ENCODE peak calls at places on chromosomes 12 and 14, in eight cellular contexts. One of them, this sample, is unnamed. For H3K27me3, the result is how much of the 10 kb centered on the place peaks cover.

GRCh38 chr14:24634158-24634557 is at the start of gene GZMB:
- DNase-seq in prostate gland: no peak
- DNase-seq in sigmoid colon: no peak
- DNase-seq in right lobe of liver: no peak
- DNase-seq in heart left ventricle: no peak
- DNase-seq in transverse colon: peak
- DNase-seq in stomach: peak
- DNase-seq in IMR-90: peak
- DNase-seq in this sample: no peak

GRCh38 chr12:117590999-117591398 is 229.6 kb upstream of the NOS1 start:
- DNase-seq in prostate gland: no peak
- DNase-seq in sigmoid colon: no peak
- DNase-seq in right lobe of liver: no peak
- DNase-seq in heart left ventricle: no peak
- DNase-seq in transverse colon: no peak
- DNase-seq in stomach: no peak
- DNase-seq in IMR-90: no peak
- DNase-seq in this sample: no peak

GRCh38 chr14:77133718-77134338 is 7.8 kb downstream of the ZDHHC22 start:
- DNase-seq in prostate gland: no peak
- DNase-seq in sigmoid colon: no peak
- DNase-seq in right lobe of liver: peak
- DNase-seq in heart left ventricle: peak
- DNase-seq in transverse colon: peak
- DNase-seq in stomach: no peak
- DNase-seq in IMR-90: peak
- DNase-seq in this sample: peak

GRCh38 chr14:94622653-94623421 is 10.6 kb downstream of the SERPINA3 start:
- DNase-seq in prostate gland: no peak
- DNase-seq in sigmoid colon: peak
- DNase-seq in right lobe of liver: no peak
- DNase-seq in heart left ventricle: no peak
- DNase-seq in transverse colon: no peak
- DNase-seq in stomach: no peak
- DNase-seq in IMR-90: no peak
- DNase-seq in this sample: peak

GRCh38 chr12:54360717-54361456 is 3.4 kb downstream of the GPR84 start:
- DNase-seq in prostate gland: peak
- DNase-seq in sigmoid colon: peak
- DNase-seq in right lobe of liver: peak
- DNase-seq in heart left ventricle: peak
- DNase-seq in transverse colon: peak
- DNase-seq in stomach: peak
- DNase-seq in IMR-90: peak
- DNase-seq in this sample: peak

GRCh38 chr12:71299541-71300376 is 139.8 kb upstream of the LGR5 start:
- DNase-seq in prostate gland: no peak
- DNase-seq in sigmoid colon: no peak
- DNase-seq in right lobe of liver: no peak
- DNase-seq in heart left ventricle: no peak
- DNase-seq in transverse colon: no peak
- DNase-seq in stomach: no peak
- DNase-seq in IMR-90: no peak
- DNase-seq in this sample: no peak

GRCh38 chr12:102645968-102646367 is 165.6 kb upstream of the IGF1 start:
- DNase-seq in prostate gland: no peak
- DNase-seq in sigmoid colon: no peak
- DNase-seq in right lobe of liver: no peak
- DNase-seq in heart left ventricle: no peak
- DNase-seq in transverse colon: no peak
- DNase-seq in stomach: no peak
- DNase-seq in IMR-90: no peak
- DNase-seq in this sample: no peak

GRCh38 chr12:100375023-100375737 is 18.3 kb downstream of the SLC17A8 start:
- DNase-seq in prostate gland: peak
- DNase-seq in sigmoid colon: peak
- DNase-seq in right lobe of liver: no peak
- DNase-seq in heart left ventricle: peak
- DNase-seq in transverse colon: peak
- DNase-seq in stomach: peak
- DNase-seq in IMR-90: peak
- DNase-seq in this sample: no peak

GRCh38 chr12:21962236-21962635 is 21.0 kb upstream of the ABCC9 start:
- DNase-seq in prostate gland: no peak
- DNase-seq in sigmoid colon: no peak
- DNase-seq in right lobe of liver: no peak
- DNase-seq in heart left ventricle: no peak
- DNase-seq in transverse colon: no peak
- DNase-seq in stomach: no peak
- DNase-seq in IMR-90: peak
- DNase-seq in this sample: no peak

GRCh38 chr12:113837059-113837458 is 129.1 kb downstream of the RBM19 start:
- DNase-seq in prostate gland: no peak
- DNase-seq in sigmoid colon: no peak
- DNase-seq in right lobe of liver: no peak
- DNase-seq in heart left ventricle: no peak
- DNase-seq in transverse colon: no peak
- DNase-seq in stomach: no peak
- DNase-seq in IMR-90: peak
- DNase-seq in this sample: no peak

GRCh38 chr12:120118710-120119097 is 2.2 kb upstream of the RAB35 start:
- DNase-seq in prostate gland: no peak
- DNase-seq in sigmoid colon: no peak
- DNase-seq in right lobe of liver: no peak
- DNase-seq in heart left ventricle: no peak
- DNase-seq in transverse colon: no peak
- DNase-seq in stomach: no peak
- DNase-seq in IMR-90: peak
- DNase-seq in this sample: no peak

GRCh38 chr12:115261691-115262398 is 577.9 kb upstream of the TBX3 start:
- DNase-seq in prostate gland: no peak
- DNase-seq in sigmoid colon: no peak
- DNase-seq in right lobe of liver: peak
- DNase-seq in heart left ventricle: no peak
- DNase-seq in transverse colon: peak
- DNase-seq in stomach: no peak
- DNase-seq in IMR-90: peak
- DNase-seq in this sample: no peak

GRCh38 chr12:95838125-95838524 is 20.6 kb upstream of the SNRPF start:
- DNase-seq in prostate gland: peak
- DNase-seq in sigmoid colon: no peak
- DNase-seq in right lobe of liver: peak
- DNase-seq in heart left ventricle: no peak
- DNase-seq in transverse colon: peak
- DNase-seq in stomach: peak
- DNase-seq in IMR-90: peak
- DNase-seq in this sample: no peak

GRCh38 chr12:25058619-25059018 is 109.7 kb upstream of the BCAT1 start:
- DNase-seq in prostate gland: no peak
- DNase-seq in sigmoid colon: no peak
- DNase-seq in right lobe of liver: no peak
- DNase-seq in heart left ventricle: no peak
- DNase-seq in transverse colon: no peak
- DNase-seq in stomach: no peak
- DNase-seq in IMR-90: no peak
- DNase-seq in this sample: no peak
- TF ChIP-seq POLR2A in prostate gland: no peak
- TF ChIP-seq POLR2A in sigmoid colon: no peak
- TF ChIP-seq POLR2A in right lobe of liver: no peak
- TF ChIP-seq POLR2A in heart left ventricle: no peak
- TF ChIP-seq POLR2A in transverse colon: no peak
- TF ChIP-seq POLR2A in stomach: no peak
- TF ChIP-seq POLR2A in IMR-90: no peak
- TF ChIP-seq POLR2A in this sample: no peak

DNA sequence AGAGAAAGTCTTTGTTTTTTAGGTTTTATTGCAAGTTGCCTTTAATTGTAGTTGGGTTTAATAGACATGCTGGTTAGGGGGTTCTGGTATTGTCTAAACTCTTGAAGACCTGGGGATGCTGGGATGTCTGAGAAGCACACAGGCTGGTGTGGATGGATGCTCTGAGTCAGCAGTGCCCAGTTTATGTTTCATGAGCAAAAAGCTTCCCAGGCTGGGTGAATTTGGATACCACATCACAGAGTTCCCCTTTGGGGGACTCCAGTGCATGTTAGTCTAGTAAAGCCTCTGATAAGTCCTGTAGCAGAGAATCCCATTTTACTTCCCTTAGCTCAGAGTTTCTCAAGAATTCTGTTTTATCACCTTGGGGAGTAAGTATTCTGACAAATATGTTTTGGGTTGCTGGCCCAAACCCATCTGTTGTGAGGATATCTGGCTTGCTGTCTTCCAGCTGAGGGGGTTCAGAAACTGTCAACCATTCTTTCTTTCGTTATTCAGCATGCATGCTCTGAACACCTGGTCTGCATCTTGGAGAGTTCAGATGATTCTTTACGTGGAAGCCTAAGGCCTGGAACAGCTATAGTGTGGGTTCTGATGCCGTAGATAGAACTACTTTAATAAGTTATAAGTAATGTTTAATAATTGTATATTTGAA is 509.1 kb downstream of the VRK1 start:
- DNase-seq in prostate gland: no peak
- DNase-seq in sigmoid colon: no peak
- DNase-seq in right lobe of liver: no peak
- DNase-seq in heart left ventricle: no peak
- DNase-seq in transverse colon: no peak
- DNase-seq in stomach: no peak
- DNase-seq in IMR-90: no peak
- DNase-seq in this sample: no peak
- H3K27me3 ChIP-seq in prostate gland: under half
- H3K27me3 ChIP-seq in sigmoid colon: under half
- H3K27me3 ChIP-seq in right lobe of liver: under half
- H3K27me3 ChIP-seq in heart left ventricle: under half
- H3K27me3 ChIP-seq in transverse colon: under half
- H3K27me3 ChIP-seq in stomach: under half
- H3K27me3 ChIP-seq in IMR-90: under half
- H3K27me3 ChIP-seq in this sample: under half

GRCh38 chr12:43761535-43761934 is 2.8 kb downstream of the IRAK4 start:
- DNase-seq in prostate gland: no peak
- DNase-seq in sigmoid colon: no peak
- DNase-seq in right lobe of liver: no peak
- DNase-seq in heart left ventricle: no peak
- DNase-seq in transverse colon: no peak
- DNase-seq in stomach: no peak
- DNase-seq in IMR-90: no peak
- DNase-seq in this sample: no peak

GRCh38 chr12:43758247-43758727 is 303 bp downstream of the PUS7L start:
- DNase-seq in prostate gland: peak
- DNase-seq in sigmoid colon: peak
- DNase-seq in right lobe of liver: peak
- DNase-seq in heart left ventricle: peak
- DNase-seq in transverse colon: peak
- DNase-seq in stomach: peak
- DNase-seq in IMR-90: peak
- DNase-seq in this sample: no peak

GRCh38 chr12:43762596-43762995 is 3.8 kb downstream of the IRAK4 start:
- DNase-seq in prostate gland: no peak
- DNase-seq in sigmoid colon: no peak
- DNase-seq in right lobe of liver: no peak
- DNase-seq in heart left ventricle: no peak
- DNase-seq in transverse colon: no peak
- DNase-seq in stomach: no peak
- DNase-seq in IMR-90: no peak
- DNase-seq in this sample: no peak

GRCh38 chr12:43760396-43760795 is 1.6 kb downstream of the IRAK4 start:
- DNase-seq in prostate gland: peak
- DNase-seq in sigmoid colon: no peak
- DNase-seq in right lobe of liver: no peak
- DNase-seq in heart left ventricle: no peak
- DNase-seq in transverse colon: no peak
- DNase-seq in stomach: peak
- DNase-seq in IMR-90: no peak
- DNase-seq in this sample: no peak

GRCh38 chr12:43758728-43759563 is at the start of the genes IRAK4 and PUS7L:
- DNase-seq in prostate gland: peak
- DNase-seq in sigmoid colon: peak
- DNase-seq in right lobe of liver: peak
- DNase-seq in heart left ventricle: peak
- DNase-seq in transverse colon: peak
- DNase-seq in stomach: peak
- DNase-seq in IMR-90: peak
- DNase-seq in this sample: peak
- TF ChIP-seq POLR2A in prostate gland: peak
- TF ChIP-seq POLR2A in sigmoid colon: peak
- TF ChIP-seq POLR2A in right lobe of liver: peak
- TF ChIP-seq POLR2A in heart left ventricle: peak
- TF ChIP-seq POLR2A in transverse colon: peak
- TF ChIP-seq POLR2A in stomach: peak
- TF ChIP-seq POLR2A in IMR-90: peak
- TF ChIP-seq POLR2A in this sample: no peak

DNA sequence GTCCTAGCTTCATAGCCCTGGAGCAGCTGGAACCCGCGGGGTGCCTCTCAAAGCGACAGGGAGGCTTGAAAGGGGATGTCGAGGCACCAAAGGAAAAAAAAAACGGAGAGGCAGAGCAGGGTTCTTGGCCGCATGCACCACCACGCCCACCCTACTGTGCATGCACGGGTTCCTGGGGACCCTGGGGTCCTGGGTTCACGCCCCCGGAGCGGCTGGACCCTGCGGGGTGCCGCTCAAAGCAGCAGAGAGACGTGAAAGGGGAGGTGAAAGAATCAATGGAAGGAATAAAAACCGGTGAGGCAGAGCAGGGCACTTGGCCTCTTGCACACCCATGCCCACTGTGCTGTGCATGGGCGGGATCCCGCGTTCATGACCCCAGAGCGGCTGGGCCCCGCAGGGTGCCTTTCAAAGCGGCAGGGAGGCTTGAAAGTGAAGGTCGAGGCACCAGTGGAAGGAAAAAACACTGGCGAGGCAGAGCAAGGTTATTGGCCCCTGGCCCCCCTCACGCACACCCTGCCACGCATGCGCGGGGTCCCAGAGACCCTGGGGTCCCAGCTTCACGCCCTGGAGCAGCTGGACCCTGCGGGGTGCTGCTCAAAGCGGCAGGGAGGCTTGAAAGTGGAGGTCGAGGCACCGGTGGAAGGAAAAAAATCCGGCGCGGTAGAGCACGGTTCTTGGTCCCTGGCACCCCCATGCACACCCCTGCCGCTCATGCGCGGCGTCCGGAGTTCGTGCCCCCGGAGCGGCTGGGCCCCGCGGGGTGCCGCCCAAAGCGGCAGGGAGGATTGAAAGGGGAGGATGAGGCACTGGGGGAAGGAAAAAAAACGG is 318.5 kb downstream of the ALG10 start:
- DNase-seq in prostate gland: no peak
- DNase-seq in sigmoid colon: no peak
- DNase-seq in right lobe of liver: no peak
- DNase-seq in heart left ventricle: no peak
- DNase-seq in transverse colon: no peak
- DNase-seq in stomach: no peak
- DNase-seq in IMR-90: no peak
- DNase-seq in this sample: no peak
- H3K27me3 ChIP-seq in prostate gland: under half
- H3K27me3 ChIP-seq in sigmoid colon: under half
- H3K27me3 ChIP-seq in right lobe of liver: under half
- H3K27me3 ChIP-seq in heart left ventricle: under half
- H3K27me3 ChIP-seq in transverse colon: under half
- H3K27me3 ChIP-seq in stomach: under half
- H3K27me3 ChIP-seq in IMR-90: under half
- H3K27me3 ChIP-seq in this sample: under half

This sample was measured in spleen.